ENCODE peak calls at places on chromosomes 3 and 15, in four cellular contexts. F is transverse colon, G is dorsolateral prefrontal cortex, B is astrocyte. V is an unnamed sample.

GRCh38 chr3:67377299-67377698 is 277.1 kb downstream of the SUCLG2 start:
- DNase-seq in F (no peak), G (no peak), B (no peak), V (no peak)

GRCh38 chr3:186090884-186091283 is 18.0 kb downstream of the ETV5 start:
- DNase-seq in F (no peak), G (no peak), B (no peak), V (no peak)

GRCh38 chr3:101521251-101521701 is 8.3 kb upstream of the SENP7 start:
- DNase-seq in F (no peak), G (no peak), B (no peak), V (peak; percentile 41)

GRCh38 chr3:139718415-139718814 is 40.6 kb upstream of the NMNAT3 start:
- DNase-seq in F (peak; percentile 8), G (no peak), B (peak; percentile 25), V (no peak)

GRCh38 chr3:188421836-188422540 is 268.0 kb downstream of the LPP start:
- DNase-seq in F (no peak), G (no peak), B (no peak), V (no peak)

GRCh38 chr3:98846101-98846500 is 55.4 kb downstream of the DCBLD2 start:
- DNase-seq in F (no peak), G (no peak), B (peak; percentile 59), V (no peak)

GRCh38 chr3:131033480-131034080 is 6.9 kb downstream of the NEK11 start:
- DNase-seq in F (no peak), G (no peak), B (no peak), V (no peak)

GRCh38 chr3:193970773-193971206 is 165.2 kb upstream of the HES1 start:
- DNase-seq in F (no peak), G (no peak), B (peak; percentile 71), V (no peak)

GRCh38 chr3:167913218-167913902 is 177.8 kb downstream of the SERPINI1 start:
- DNase-seq in F (no peak), G (no peak), B (peak; percentile 32), V (no peak)

GRCh38 chr3:193824365-193824764 is 231.4 kb downstream of the OPA1 start:
- DNase-seq in F (no peak), G (no peak), B (no peak), V (no peak)

GRCh38 chr15:98874359-98874758 is 133.2 kb downstream of the PGPEP1L start:
- DNase-seq in F (no peak), G (no peak), B (no peak), V (no peak)

GRCh38 chr3:138946554-138947302 is at the start of the genes FOXL2 and FOXL2NB:
- DNase-seq in F (no peak), G (no peak), B (peak; percentile 38), V (no peak)

GRCh38 chr3:42699511-42699971 is 3.1 kb downstream of the HHATL start:
- DNase-seq in F (no peak), G (no peak), B (no peak), V (peak; percentile 38)

GRCh38 chr3:63814300-63814699 is 4.8 kb upstream of the C3orf49 start:
- DNase-seq in F (no peak), G (no peak), B (peak; percentile 46), V (no peak)

GRCh38 chr15:66852064-66852905 is 150.2 kb downstream of the SMAD6 start:
- DNase-seq in F (no peak), G (no peak), B (no peak), V (no peak)

GRCh38 chr15:78666010-78666409 is 25.0 kb upstream of the CHRNB4 start:
- DNase-seq in F (no peak), G (no peak), B (no peak), V (no peak)

GRCh38 chr3:133927543-133928066 is 31.9 kb upstream of the RAB6B start:
- DNase-seq in F (peak; percentile 63), G (no peak), B (no peak), V (peak; percentile 88)

GRCh38 chr3:173429527-173429926 is 32.0 kb downstream of the NLGN1 start:
- DNase-seq in F (no peak), G (no peak), B (no peak), V (no peak)

GRCh38 chr3:32493437-32494414 is 8.9 kb downstream of the CMTM6 start:
- DNase-seq in F (no peak), G (no peak), B (peak; percentile 57), V (no peak)

GRCh38 chr15:63146684-63147083 is 10.6 kb downstream of the RPS27L start:
- DNase-seq in F (no peak), G (no peak), B (no peak), V (no peak)

GRCh38 chr15:63226966-63227401 is 37.6 kb downstream of the RAB8B start:
- DNase-seq in F (no peak), G (no peak), B (no peak), V (no peak)

GRCh38 chr3:133444071-133444774 is 44.4 kb downstream of the BFSP2 start:
- DNase-seq in F (peak; percentile 29), G (no peak), B (peak; percentile 36), V (no peak)

GRCh38 chr3:160869825-160870224 is 113.8 kb downstream of the PPM1L start:
- DNase-seq in F (no peak), G (no peak), B (no peak), V (no peak)

GRCh38 chr3:66344846-66345578 is 124.2 kb downstream of the SLC25A26 start:
- DNase-seq in F (no peak), G (no peak), B (no peak), V (no peak)

GRCh38 chr15:54374184-54374947 is 396.1 kb downstream of the UNC13C start:
- DNase-seq in F (no peak), G (no peak), B (no peak), V (no peak)

GRCh38 chr3:66413151-66413751 is 87.6 kb downstream of the LRIG1 start:
- DNase-seq in F (no peak), G (no peak), B (peak; percentile 98), V (no peak)

GRCh38 chr3:18738393-18739097 is 313.4 kb upstream of the SATB1 start:
- DNase-seq in F (no peak), G (no peak), B (no peak), V (no peak)

GRCh38 chr3:150798122-150798618 is 35.2 kb upstream of the SIAH2 start:
- DNase-seq in F (peak; percentile 14), G (no peak), B (peak; percentile 12), V (no peak)

GRCh38 chr15:58980351-58980939 is 7.0 kb upstream of the RNF111 start:
- DNase-seq in F (no peak), G (no peak), B (peak; percentile 3), V (no peak)

GRCh38 chr15:76647612-76648011 is 257.5 kb downstream of the SCAPER start:
- DNase-seq in F (no peak), G (no peak), B (no peak), V (no peak)

GRCh38 chr3:120029749-120030148 is 64.5 kb downstream of the GSK3B start:
- DNase-seq in F (no peak), G (no peak), B (no peak), V (no peak)

GRCh38 chr15:66047321-66048024 is 178.2 kb downstream of the RAB11A start:
- DNase-seq in F (no peak), G (no peak), B (no peak), V (no peak)

GRCh38 chr3:71421820-71422566 is 161.5 kb downstream of the FOXP1 start:
- DNase-seq in F (no peak), G (no peak), B (no peak), V (no peak)
- H3K4me3 ChIP-seq in F (no peak overlapping the region), G (no peak overlapping the region), B (no peak overlapping the region), V (peak overlapping the region; percentile 1)

GRCh38 chr3:84547971-84548970 is 410.5 kb upstream of the CADM2 start:
- DNase-seq in F (no peak), G (no peak), B (no peak), V (no peak)
- TF ChIP-seq CTCF in F (peak; percentile 41), G (no peak), B (peak; percentile 40), V (no peak)

GRCh38 chr3:178443634-178444033 is 92.6 kb upstream of the KCNMB2 start:
- DNase-seq in F (no peak), G (no peak), B (no peak), V (no peak)
- H3K4me3 ChIP-seq in F (no peak overlapping the region), G (no peak overlapping the region), B (no peak overlapping the region), V (no peak overlapping the region)

GRCh38 chr15:90818251-90819210 is 49.9 kb upstream of the FURIN start:
- DNase-seq in F (no peak), G (peak; percentile 56), B (no peak), V (peak; percentile 49)
- TF ChIP-seq CTCF in F (no peak), G (no peak), B (no peak), V (peak; percentile 41)

GRCh38 chr3:52053307-52054304 is 2.8 kb downstream of the DUSP7 start:
- DNase-seq in F (no peak), G (peak; percentile 73), B (no peak), V (peak; percentile 44)
- H3K4me3 ChIP-seq in F (no peak overlapping the region), G (peak overlapping the region; percentile 86), B (peak overlapping the region; percentile 43), V (peak overlapping the region; percentile 76)

GRCh38 chr3:114694251-114694650 is 400.4 kb downstream of the TIGIT start:
- DNase-seq in F (no peak), G (no peak), B (no peak), V (no peak)

GRCh38 chr3:114700637-114701234 is 406.9 kb downstream of the TIGIT start:
- DNase-seq in F (no peak), G (no peak), B (no peak), V (no peak)

GRCh38 chr3:114697441-114697840 is 403.6 kb downstream of the TIGIT start:
- DNase-seq in F (no peak), G (no peak), B (no peak), V (no peak)

DNA sequence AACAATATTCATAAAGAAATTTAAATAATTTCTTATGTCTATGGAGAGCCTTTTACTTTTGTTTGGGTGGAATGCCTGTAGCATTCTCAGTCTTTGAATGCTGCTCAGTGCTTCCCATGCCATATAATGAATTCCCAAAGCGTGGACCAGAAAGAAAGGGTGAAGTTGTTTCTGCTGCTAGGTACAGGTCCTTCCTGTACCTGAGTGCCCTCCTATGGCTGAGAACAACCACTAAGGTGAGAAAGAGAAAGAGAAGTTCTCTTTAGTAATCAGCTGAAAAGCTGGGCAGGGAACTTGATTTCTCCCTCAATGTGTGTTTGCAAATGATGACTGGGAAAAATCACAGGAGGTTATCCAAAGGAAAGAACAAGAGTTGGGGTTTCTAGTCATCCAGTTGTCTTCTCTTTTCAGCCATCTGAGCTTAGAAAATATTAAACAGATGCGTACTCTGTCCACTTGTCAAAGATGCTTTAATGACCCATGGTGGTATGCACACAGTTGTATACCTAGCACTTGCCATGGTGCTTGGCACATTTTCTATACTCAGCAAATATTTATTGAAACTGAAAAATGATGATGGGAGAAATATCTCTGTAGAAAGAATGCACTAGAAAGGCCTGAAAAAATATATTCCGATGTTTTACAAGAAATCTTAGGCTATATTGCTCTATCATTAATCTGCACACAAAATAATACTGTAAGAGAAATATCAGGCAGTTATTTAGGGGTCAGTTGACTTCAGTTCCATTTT is 404.7 kb downstream of the TIGIT start:
- DNase-seq in F (no peak), G (no peak), B (no peak), V (no peak)
- TF ChIP-seq CTCF in F (no peak), G (no peak), B (no peak), V (no peak)

GRCh38 chr15:41661078-41661528 is 898 bp downstream of the MGA start:
- DNase-seq in F (no peak), G (no peak), B (no peak), V (no peak)
- H3K4me3 ChIP-seq in F (peak overlapping the region; percentile 30), G (peak overlapping the region; percentile 74), B (peak overlapping the region; percentile 63), V (peak overlapping the region; percentile 62)

GRCh38 chr3:126995926-126996512 is 13.1 kb downstream of the PLXNA1 start:
- DNase-seq in F (no peak), G (no peak), B (no peak), V (no peak)
- TF ChIP-seq CTCF in F (no peak), G (no peak), B (peak; percentile 8), V (no peak)